ENCODE peak calls at places on chromosomes 7 and 10, in nine cellular contexts. One of them, this sample, is unnamed.

GRCh38 chr7:66928388-66928787 is 7.4 kb downstream of the TMEM248 start:
- DNase-seq in stimulated activated naive B cell treated with anti-CD40 and anti-IgM and Interleukin-4, amounts not matched to agents 10 μg/mL and 1 μg/mL and 100 μg/mL, for 72 hours: no peak
- DNase-seq in brain pericyte: no peak
- DNase-seq in stimulated activated CD4-positive, alpha-beta T cell treated with anti-CD3 and anti-CD28 coated beads, Interleukin-1b, Interleukin-23, amount 100 ng/mL, for 48 hours: no peak
- DNase-seq in mesenchymal stem cell: no peak
- DNase-seq in AG04449: no peak
- DNase-seq in stimulated activated CD8-positive, alpha-beta memory T cell treated with anti-CD3 and anti-CD28 coated beads, Interleukin-15, amount 100 ng/mL, for 1 hour: no peak
- DNase-seq in NCI-H2171 treated with DMSO at 0.1 percent for 48 hours: peak
- DNase-seq in anterior cingulate cortex: no peak
- DNase-seq in this sample: no peak

GRCh38 chr10:49115796-49116508 is 630 bp upstream of the VSTM4 start:
- DNase-seq in stimulated activated naive B cell treated with anti-CD40 and anti-IgM and Interleukin-4, amounts not matched to agents 10 μg/mL and 1 μg/mL and 100 μg/mL, for 72 hours: no peak
- DNase-seq in brain pericyte: no peak
- DNase-seq in stimulated activated CD4-positive, alpha-beta T cell treated with anti-CD3 and anti-CD28 coated beads, Interleukin-1b, Interleukin-23, amount 100 ng/mL, for 48 hours: no peak
- DNase-seq in mesenchymal stem cell: no peak
- DNase-seq in AG04449: no peak
- DNase-seq in stimulated activated CD8-positive, alpha-beta memory T cell treated with anti-CD3 and anti-CD28 coated beads, Interleukin-15, amount 100 ng/mL, for 1 hour: no peak
- DNase-seq in NCI-H2171 treated with DMSO at 0.1 percent for 48 hours: no peak
- DNase-seq in anterior cingulate cortex: no peak
- DNase-seq in this sample: no peak

GRCh38 chr10:5961405-5962100 is 15.8 kb downstream of the IL15RA start:
- DNase-seq in stimulated activated naive B cell treated with anti-CD40 and anti-IgM and Interleukin-4, amounts not matched to agents 10 μg/mL and 1 μg/mL and 100 μg/mL, for 72 hours: no peak
- DNase-seq in brain pericyte: no peak
- DNase-seq in stimulated activated CD4-positive, alpha-beta T cell treated with anti-CD3 and anti-CD28 coated beads, Interleukin-1b, Interleukin-23, amount 100 ng/mL, for 48 hours: no peak
- DNase-seq in mesenchymal stem cell: no peak
- DNase-seq in AG04449: no peak
- DNase-seq in stimulated activated CD8-positive, alpha-beta memory T cell treated with anti-CD3 and anti-CD28 coated beads, Interleukin-15, amount 100 ng/mL, for 1 hour: no peak
- DNase-seq in NCI-H2171 treated with DMSO at 0.1 percent for 48 hours: no peak
- DNase-seq in anterior cingulate cortex: no peak
- DNase-seq in this sample: no peak

GRCh38 chr10:107437921-107438320 is 273.4 kb upstream of the SORCS1 start:
- DNase-seq in stimulated activated naive B cell treated with anti-CD40 and anti-IgM and Interleukin-4, amounts not matched to agents 10 μg/mL and 1 μg/mL and 100 μg/mL, for 72 hours: no peak
- DNase-seq in brain pericyte: no peak
- DNase-seq in stimulated activated CD4-positive, alpha-beta T cell treated with anti-CD3 and anti-CD28 coated beads, Interleukin-1b, Interleukin-23, amount 100 ng/mL, for 48 hours: no peak
- DNase-seq in mesenchymal stem cell: no peak
- DNase-seq in AG04449: no peak
- DNase-seq in stimulated activated CD8-positive, alpha-beta memory T cell treated with anti-CD3 and anti-CD28 coated beads, Interleukin-15, amount 100 ng/mL, for 1 hour: no peak
- DNase-seq in NCI-H2171 treated with DMSO at 0.1 percent for 48 hours: no peak
- DNase-seq in anterior cingulate cortex: no peak
- DNase-seq in this sample: no peak

GRCh38 chr7:157302314-157302711 is 34.5 kb upstream of the DNAJB6 start:
- DNase-seq in stimulated activated naive B cell treated with anti-CD40 and anti-IgM and Interleukin-4, amounts not matched to agents 10 μg/mL and 1 μg/mL and 100 μg/mL, for 72 hours: peak
- DNase-seq in brain pericyte: no peak
- DNase-seq in stimulated activated CD4-positive, alpha-beta T cell treated with anti-CD3 and anti-CD28 coated beads, Interleukin-1b, Interleukin-23, amount 100 ng/mL, for 48 hours: peak
- DNase-seq in mesenchymal stem cell: no peak
- DNase-seq in AG04449: no peak
- DNase-seq in stimulated activated CD8-positive, alpha-beta memory T cell treated with anti-CD3 and anti-CD28 coated beads, Interleukin-15, amount 100 ng/mL, for 1 hour: peak
- DNase-seq in NCI-H2171 treated with DMSO at 0.1 percent for 48 hours: no peak
- DNase-seq in anterior cingulate cortex: peak
- DNase-seq in this sample: peak

GRCh38 chr7:152925412-152926147 is 166.0 kb downstream of the ACTR3B start:
- DNase-seq in stimulated activated naive B cell treated with anti-CD40 and anti-IgM and Interleukin-4, amounts not matched to agents 10 μg/mL and 1 μg/mL and 100 μg/mL, for 72 hours: no peak
- DNase-seq in brain pericyte: no peak
- DNase-seq in stimulated activated CD4-positive, alpha-beta T cell treated with anti-CD3 and anti-CD28 coated beads, Interleukin-1b, Interleukin-23, amount 100 ng/mL, for 48 hours: no peak
- DNase-seq in mesenchymal stem cell: no peak
- DNase-seq in AG04449: no peak
- DNase-seq in stimulated activated CD8-positive, alpha-beta memory T cell treated with anti-CD3 and anti-CD28 coated beads, Interleukin-15, amount 100 ng/mL, for 1 hour: no peak
- DNase-seq in NCI-H2171 treated with DMSO at 0.1 percent for 48 hours: no peak
- DNase-seq in anterior cingulate cortex: no peak
- DNase-seq in this sample: no peak

GRCh38 chr7:51230723-51231122 is 85.9 kb downstream of the COBL start:
- DNase-seq in stimulated activated naive B cell treated with anti-CD40 and anti-IgM and Interleukin-4, amounts not matched to agents 10 μg/mL and 1 μg/mL and 100 μg/mL, for 72 hours: no peak
- DNase-seq in brain pericyte: no peak
- DNase-seq in stimulated activated CD4-positive, alpha-beta T cell treated with anti-CD3 and anti-CD28 coated beads, Interleukin-1b, Interleukin-23, amount 100 ng/mL, for 48 hours: no peak
- DNase-seq in mesenchymal stem cell: no peak
- DNase-seq in AG04449: no peak
- DNase-seq in stimulated activated CD8-positive, alpha-beta memory T cell treated with anti-CD3 and anti-CD28 coated beads, Interleukin-15, amount 100 ng/mL, for 1 hour: no peak
- DNase-seq in NCI-H2171 treated with DMSO at 0.1 percent for 48 hours: no peak
- DNase-seq in anterior cingulate cortex: no peak
- DNase-seq in this sample: no peak

GRCh38 chr10:3220853-3221252 is 48.3 kb upstream of the PITRM1 start:
- DNase-seq in stimulated activated naive B cell treated with anti-CD40 and anti-IgM and Interleukin-4, amounts not matched to agents 10 μg/mL and 1 μg/mL and 100 μg/mL, for 72 hours: no peak
- DNase-seq in brain pericyte: no peak
- DNase-seq in stimulated activated CD4-positive, alpha-beta T cell treated with anti-CD3 and anti-CD28 coated beads, Interleukin-1b, Interleukin-23, amount 100 ng/mL, for 48 hours: no peak
- DNase-seq in mesenchymal stem cell: peak
- DNase-seq in AG04449: no peak
- DNase-seq in stimulated activated CD8-positive, alpha-beta memory T cell treated with anti-CD3 and anti-CD28 coated beads, Interleukin-15, amount 100 ng/mL, for 1 hour: no peak
- DNase-seq in NCI-H2171 treated with DMSO at 0.1 percent for 48 hours: no peak
- DNase-seq in anterior cingulate cortex: no peak
- DNase-seq in this sample: no peak

This sample was measured in GM12864.